ENCODE peak calls at places on chromosomes 3 and 15, in six cellular contexts. J, O, S, A, E and X are unnamed samples.

GRCh38 chr15:69782809-69783208 is 314.9 kb downstream of the TLE3 start:
- DNase-seq in J (no peak), O (no peak), S (no peak), A (no peak), E (no peak), X (peak; percentile 26)

GRCh38 chr3:114455432-114455831 is 161.6 kb downstream of the TIGIT start:
- DNase-seq in J (no peak), O (peak; percentile 32), S (no peak), A (no peak), E (no peak), X (no peak)

GRCh38 chr3:38157562-38157961 is 7.8 kb upstream of the OXSR1 start:
- DNase-seq in J (no peak), O (peak; percentile 15), S (no peak), A (no peak), E (no peak), X (no peak)

GRCh38 chr3:180402463-180403073 is 199.4 kb upstream of the TTC14 start:
- DNase-seq in J (no peak), O (no peak), S (no peak), A (no peak), E (no peak), X (no peak)

GRCh38 chr3:126355777-126356372 is 1.3 kb downstream of the KLF15 start:
- DNase-seq in J (peak; percentile 97), O (peak; percentile 70), S (peak; percentile 94), A (peak; percentile 97), E (peak; percentile 88), X (peak; percentile 92)

GRCh38 chr3:48561045-48561736 is 2.4 kb downstream of the UCN2 start:
- DNase-seq in J (peak; percentile 90), O (peak; percentile 81), S (peak; percentile 86), A (no peak), E (peak; percentile 61), X (peak; percentile 96)

GRCh38 chr15:68310178-68310810 is 32.7 kb downstream of the FEM1B start:
- DNase-seq in J (no peak), O (no peak), S (no peak), A (peak; percentile 32), E (no peak), X (no peak)

GRCh38 chr15:50116477-50116876 is 2.6 kb downstream of the ATP8B4 start:
- DNase-seq in J (no peak), O (peak; percentile 48), S (no peak), A (no peak), E (no peak), X (peak; percentile 34)

GRCh38 chr15:85706779-85707518 is 87.8 kb downstream of the KLHL25 start:
- DNase-seq in J (no peak), O (peak; percentile 62), S (no peak), A (no peak), E (peak; percentile 23), X (no peak)

GRCh38 chr3:169008772-169009358 is 654.6 kb downstream of the MECOM start:
- DNase-seq in J (no peak), O (no peak), S (no peak), A (no peak), E (no peak), X (no peak)

DNA sequence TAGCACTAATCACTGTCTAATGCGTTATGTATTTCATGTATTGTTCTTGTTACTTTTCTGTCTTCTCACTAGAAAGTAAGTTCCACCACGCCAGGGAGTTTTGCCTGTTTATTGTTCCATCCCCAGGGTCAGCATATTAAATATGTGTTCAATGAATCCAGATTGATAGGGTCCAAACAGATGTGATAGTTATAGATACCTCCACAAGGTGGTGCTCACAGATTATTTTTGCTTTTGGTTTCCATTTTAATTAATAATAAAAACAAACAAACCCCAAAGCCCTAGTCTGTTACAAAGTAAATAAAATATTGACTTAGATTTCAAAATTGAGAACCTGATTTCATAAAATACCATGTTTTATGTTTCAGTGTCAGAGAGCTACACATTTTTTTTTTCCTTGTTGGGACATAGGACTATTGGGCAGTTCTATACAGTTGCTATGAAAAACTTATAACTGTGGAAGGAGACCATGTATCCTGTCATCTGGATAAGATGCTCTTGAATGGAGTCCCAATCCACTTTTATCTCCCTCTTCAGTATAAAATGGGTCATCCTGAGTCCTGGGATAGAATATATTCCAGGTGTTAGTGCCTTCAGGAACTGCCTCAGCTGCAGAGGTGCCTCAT is 12.4 kb downstream of the OTOL1 start:
- DNase-seq in J (no peak), O (peak; percentile 17), S (no peak), A (no peak), E (no peak), X (no peak)
- H3K4me3 ChIP-seq in J (no peak overlapping the region), O (no peak overlapping the region), S (no peak overlapping the region), A (no peak overlapping the region), E (no peak overlapping the region), X (no peak overlapping the region)

DNA sequence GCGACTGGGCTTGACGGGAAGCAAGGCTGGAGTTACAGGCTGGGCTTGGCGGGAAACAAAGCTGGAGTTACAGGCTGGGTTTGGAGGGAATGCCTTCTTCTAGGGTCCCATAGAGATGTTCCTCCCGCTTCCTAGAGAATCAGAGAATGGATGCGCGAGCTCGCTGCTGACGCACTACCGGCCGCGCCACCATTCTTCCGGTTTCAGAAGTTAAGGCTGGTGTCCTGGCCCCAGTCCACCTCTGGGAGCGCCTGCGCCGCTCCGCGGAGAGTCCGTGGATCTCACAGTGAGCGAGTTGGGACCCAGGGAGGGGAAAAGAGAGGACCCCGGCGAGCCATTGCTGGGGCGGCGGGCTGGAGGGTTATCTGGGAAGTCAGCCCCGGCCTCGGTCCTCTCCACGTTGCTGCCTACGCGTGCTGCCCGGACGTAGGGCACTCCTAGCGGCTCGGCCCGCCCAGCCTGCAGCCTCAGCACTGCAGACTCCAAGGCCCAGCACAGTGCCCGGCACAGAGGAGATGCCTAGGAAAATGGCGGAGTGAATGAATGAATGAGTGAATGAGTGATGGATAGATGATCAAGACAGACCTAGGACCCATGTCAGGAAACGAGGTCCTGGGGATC is at the start of gene ZNF502:
- DNase-seq in J (peak; percentile 93), O (peak; percentile 94), S (peak; percentile 91), A (peak; percentile 78), E (peak; percentile 86), X (peak; percentile 92)
- H3K9me3 ChIP-seq in J (peaks cover 34% of the 10 kb centered on the region), O (no peaks in the 10 kb centered on the region), S (peaks cover 4% of the 10 kb centered on the region), A (peaks cover 40% of the 10 kb centered on the region), E (peaks cover 24% of the 10 kb centered on the region), X (peaks cover 20% of the 10 kb centered on the region)

GRCh38 chr3:146100180-146100579 is 60.8 kb downstream of the PLOD2 start:
- DNase-seq in J (no peak), O (no peak), S (no peak), A (no peak), E (no peak), X (no peak)
- H3K36me3 ChIP-seq in J (no peaks in the 10 kb centered on the region), O (peaks cover 65% of the 10 kb centered on the region), S (peaks cover 1% of the 10 kb centered on the region), A (no peaks in the 10 kb centered on the region), E (no peaks in the 10 kb centered on the region), X (no peaks in the 10 kb centered on the region)

DNA sequence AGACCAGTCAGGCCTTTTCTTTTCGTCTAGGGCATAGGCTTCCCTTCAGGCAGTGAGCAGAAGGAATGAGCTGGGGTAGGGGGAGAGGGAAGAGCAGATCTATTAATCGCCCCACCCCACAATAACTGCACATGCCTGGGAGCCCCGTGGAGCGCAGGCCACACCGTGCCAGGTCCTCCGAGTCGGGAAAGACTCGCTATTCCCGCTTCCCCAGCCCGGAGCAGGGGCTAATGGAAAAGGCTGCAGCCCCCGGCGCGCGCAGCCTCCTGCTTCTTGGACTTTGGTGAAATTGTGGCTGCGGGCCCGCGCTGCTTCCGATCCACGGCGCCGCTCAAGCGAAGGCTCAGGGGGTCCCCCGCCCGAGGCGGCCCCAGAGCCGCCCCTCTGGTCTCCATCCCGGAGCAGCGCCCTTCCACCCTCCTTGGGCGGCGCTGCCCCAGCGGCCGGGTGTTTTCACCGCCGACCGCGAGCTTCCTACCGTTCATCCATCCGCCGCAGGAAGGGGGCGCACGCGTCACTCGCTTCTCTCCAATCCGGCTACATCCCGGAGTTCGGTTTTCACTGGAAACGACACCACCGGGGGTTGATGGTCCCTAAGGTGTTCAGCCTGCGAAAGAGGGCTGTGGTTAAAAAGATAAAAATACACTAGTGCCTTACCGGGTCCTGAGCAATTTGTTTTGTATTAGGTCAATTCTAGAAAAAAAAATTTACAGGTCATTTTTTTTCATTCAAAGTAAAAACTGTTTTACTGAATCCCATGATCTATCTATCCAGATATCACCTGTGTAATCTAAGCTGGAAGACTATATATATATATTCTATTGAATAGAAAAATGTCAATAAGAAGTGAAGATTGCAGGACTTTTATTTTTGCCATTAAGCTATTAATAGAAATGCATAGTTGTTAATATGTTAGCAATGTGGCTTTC is 4.4 kb upstream of the SYNM start:
- DNase-seq in J (peak; percentile 93), O (peak; percentile 87), S (peak; percentile 86), A (peak; percentile 71), E (peak; percentile 83), X (peak; percentile 85)
- H3K4me3 ChIP-seq in J (peak overlapping the region; percentile 23), O (peak overlapping the region; percentile 52), S (peak overlapping the region; percentile 38), A (peak overlapping the region; percentile 40), E (peak overlapping the region; percentile 19), X (peak overlapping the region; percentile 53)

GRCh38 chr3:102183186-102183585 is 251.6 kb upstream of the ZPLD1 start:
- DNase-seq in J (no peak), O (no peak), S (no peak), A (no peak), E (no peak), X (no peak)
- H3K9me3 ChIP-seq in J (no peaks in the 10 kb centered on the region), O (no peaks in the 10 kb centered on the region), S (no peaks in the 10 kb centered on the region), A (no peaks in the 10 kb centered on the region), E (no peaks in the 10 kb centered on the region), X (no peaks in the 10 kb centered on the region)

GRCh38 chr15:60462027-60462426 is 16.9 kb downstream of the ICE2 start:
- DNase-seq in J (no peak), O (peak; percentile 39), S (no peak), A (no peak), E (no peak), X (no peak)

GRCh38 chr15:60460931-60461330 is 18.0 kb downstream of the ICE2 start:
- DNase-seq in J (no peak), O (peak; percentile 46), S (no peak), A (no peak), E (no peak), X (no peak)

GRCh38 chr15:60469893-60470641 is 8.9 kb downstream of the ICE2 start:
- DNase-seq in J (no peak), O (peak; percentile 35), S (no peak), A (no peak), E (no peak), X (no peak)

GRCh38 chr15:60464836-60465630 is 13.9 kb downstream of the ICE2 start:
- DNase-seq in J (no peak), O (no peak), S (no peak), A (no peak), E (no peak), X (no peak)
- H3K36me3 ChIP-seq in J (peaks cover 17% of the 10 kb centered on the region), O (peaks cover 38% of the 10 kb centered on the region), S (no peaks in the 10 kb centered on the region), A (no peaks in the 10 kb centered on the region), E (no peaks in the 10 kb centered on the region), X (peaks cover 39% of the 10 kb centered on the region)

DNA sequence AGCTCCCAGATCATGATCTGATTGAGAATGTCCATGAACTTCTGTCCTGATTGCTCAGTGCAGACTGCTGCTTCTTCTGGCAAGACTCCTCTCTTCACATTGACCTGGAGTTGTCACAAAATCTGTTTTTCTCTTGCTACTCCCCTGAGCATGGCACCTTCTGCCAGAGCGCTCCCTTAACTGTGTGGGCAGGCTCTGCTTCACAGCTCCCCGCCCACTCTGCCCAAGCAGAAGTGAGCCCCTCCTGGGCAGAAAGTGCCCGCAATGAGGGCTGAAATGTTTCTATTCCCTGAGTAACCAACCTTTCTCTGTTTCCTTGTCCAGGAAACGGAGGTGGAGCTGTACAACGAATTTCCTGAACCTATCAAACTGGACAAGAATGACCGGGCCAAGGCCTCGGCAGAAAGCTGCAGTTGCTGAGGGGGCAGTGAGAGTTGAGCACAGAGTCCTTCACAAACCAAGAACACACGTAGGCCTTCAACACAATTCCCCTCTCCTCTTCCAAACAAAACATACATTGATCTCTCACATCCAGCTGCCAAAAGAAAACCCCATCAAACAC is 66.3 kb upstream of the ACAD9 start:
- DNase-seq in J (no peak), O (no peak), S (no peak), A (no peak), E (no peak), X (no peak)
- H3K4me3 ChIP-seq in J (no peak overlapping the region), O (no peak overlapping the region), S (no peak overlapping the region), A (no peak overlapping the region), E (no peak overlapping the region), X (no peak overlapping the region)